ENCODE peak calls at places on chromosomes 4 and X, in nine cellular contexts. One of them, this sample, is unnamed. For H3K27me3, the result is how much of the 10 kb centered on the place peaks cover.

GRCh38 chr4:55218041-55218440 is 92.6 kb upstream of the KDR start:
- DNase-seq in pancreas: no peak
- DNase-seq in A673: no peak
- DNase-seq in sigmoid colon: no peak
- DNase-seq in uterus: no peak
- DNase-seq in heart right ventricle: no peak
- DNase-seq in suprapubic skin: no peak
- DNase-seq in HCT116: no peak
- DNase-seq in CD4-positive, alpha-beta T cell: no peak
- DNase-seq in this sample: no peak

GRCh38 chr4:16250665-16251365 is 24.5 kb upstream of the TAPT1 start:
- DNase-seq in suprapubic skin: no peak
- DNase-seq in CD4-positive, alpha-beta T cell: no peak
- DNase-seq in HCT116: no peak
- DNase-seq in uterus: no peak
- DNase-seq in sigmoid colon: no peak
- DNase-seq in A673: no peak
- DNase-seq in pancreas: no peak
- DNase-seq in heart right ventricle: no peak
- DNase-seq in this sample: no peak

GRCh38 chrX:46777971-46778810 is 19.3 kb upstream of the SLC9A7 start:
- DNase-seq in HCT116: no peak
- DNase-seq in sigmoid colon: no peak
- DNase-seq in suprapubic skin: no peak
- DNase-seq in A673: peak
- DNase-seq in heart right ventricle: no peak
- DNase-seq in pancreas: no peak
- DNase-seq in CD4-positive, alpha-beta T cell: no peak
- DNase-seq in uterus: no peak
- DNase-seq in this sample: no peak

GRCh38 chr4:121711263-121712000 is 14.7 kb upstream of the ANXA5 start:
- DNase-seq in heart right ventricle: peak
- DNase-seq in HCT116: peak
- DNase-seq in CD4-positive, alpha-beta T cell: no peak
- DNase-seq in A673: peak
- DNase-seq in pancreas: peak
- DNase-seq in suprapubic skin: peak
- DNase-seq in uterus: peak
- DNase-seq in sigmoid colon: peak
- DNase-seq in this sample: no peak

GRCh38 chr4:77695769-77696168 is 90.1 kb downstream of the CXCL13 start:
- DNase-seq in HCT116: peak
- DNase-seq in A673: no peak
- DNase-seq in pancreas: no peak
- DNase-seq in uterus: no peak
- DNase-seq in heart right ventricle: no peak
- DNase-seq in CD4-positive, alpha-beta T cell: no peak
- DNase-seq in sigmoid colon: no peak
- DNase-seq in suprapubic skin: no peak
- DNase-seq in this sample: no peak

GRCh38 chrX:149831473-149831872 is 49.5 kb upstream of the MAGEA8 start:
- DNase-seq in HCT116: no peak
- DNase-seq in heart right ventricle: no peak
- DNase-seq in pancreas: no peak
- DNase-seq in CD4-positive, alpha-beta T cell: no peak
- DNase-seq in sigmoid colon: no peak
- DNase-seq in A673: no peak
- DNase-seq in suprapubic skin: no peak
- DNase-seq in uterus: no peak
- DNase-seq in this sample: no peak

GRCh38 chr4:155342142-155342541 is 34.6 kb downstream of the MAP9 start:
- DNase-seq in HCT116: no peak
- DNase-seq in sigmoid colon: no peak
- DNase-seq in uterus: no peak
- DNase-seq in pancreas: no peak
- DNase-seq in heart right ventricle: no peak
- DNase-seq in suprapubic skin: no peak
- DNase-seq in A673: no peak
- DNase-seq in CD4-positive, alpha-beta T cell: no peak
- DNase-seq in this sample: no peak

GRCh38 chr4:69832326-69833030 is 27.5 kb downstream of the SULT1E1 start:
- DNase-seq in sigmoid colon: no peak
- DNase-seq in CD4-positive, alpha-beta T cell: no peak
- DNase-seq in suprapubic skin: no peak
- DNase-seq in A673: no peak
- DNase-seq in uterus: no peak
- DNase-seq in HCT116: no peak
- DNase-seq in pancreas: peak
- DNase-seq in heart right ventricle: no peak
- DNase-seq in this sample: no peak

GRCh38 chr4:99918656-99919055 is 24.4 kb upstream of the LAMTOR3 start:
- DNase-seq in heart right ventricle: no peak
- DNase-seq in uterus: no peak
- DNase-seq in HCT116: no peak
- DNase-seq in CD4-positive, alpha-beta T cell: no peak
- DNase-seq in suprapubic skin: no peak
- DNase-seq in A673: no peak
- DNase-seq in sigmoid colon: no peak
- DNase-seq in pancreas: no peak
- DNase-seq in this sample: no peak

GRCh38 chrX:14729058-14729457 is 143.8 kb downstream of the FANCB start:
- DNase-seq in pancreas: no peak
- DNase-seq in sigmoid colon: no peak
- DNase-seq in CD4-positive, alpha-beta T cell: no peak
- DNase-seq in heart right ventricle: no peak
- DNase-seq in A673: no peak
- DNase-seq in suprapubic skin: no peak
- DNase-seq in HCT116: no peak
- DNase-seq in uterus: no peak
- DNase-seq in this sample: no peak

GRCh38 chr4:39732728-39733127 is 34.8 kb downstream of the UBE2K start:
- DNase-seq in A673: peak
- DNase-seq in heart right ventricle: no peak
- DNase-seq in HCT116: no peak
- DNase-seq in CD4-positive, alpha-beta T cell: no peak
- DNase-seq in sigmoid colon: no peak
- DNase-seq in suprapubic skin: no peak
- DNase-seq in pancreas: no peak
- DNase-seq in uterus: no peak
- DNase-seq in this sample: no peak

GRCh38 chr4:76087007-76087769 is 12.7 kb downstream of the ART3 start:
- DNase-seq in HCT116: peak
- DNase-seq in sigmoid colon: no peak
- DNase-seq in suprapubic skin: no peak
- DNase-seq in heart right ventricle: peak
- DNase-seq in pancreas: peak
- DNase-seq in uterus: no peak
- DNase-seq in A673: peak
- DNase-seq in CD4-positive, alpha-beta T cell: no peak
- DNase-seq in this sample: no peak

GRCh38 chr4:7684294-7684693 is 249.6 kb upstream of the PSAPL1 start:
- DNase-seq in pancreas: no peak
- DNase-seq in CD4-positive, alpha-beta T cell: no peak
- DNase-seq in uterus: no peak
- DNase-seq in HCT116: no peak
- DNase-seq in heart right ventricle: no peak
- DNase-seq in A673: no peak
- DNase-seq in suprapubic skin: no peak
- DNase-seq in sigmoid colon: no peak
- DNase-seq in this sample: no peak

GRCh38 chrX:94942603-94943002 is 1268.6 kb downstream of the FAM133A start:
- DNase-seq in heart right ventricle: no peak
- DNase-seq in CD4-positive, alpha-beta T cell: no peak
- DNase-seq in suprapubic skin: no peak
- DNase-seq in sigmoid colon: no peak
- DNase-seq in pancreas: no peak
- DNase-seq in uterus: no peak
- DNase-seq in HCT116: no peak
- DNase-seq in A673: no peak
- DNase-seq in this sample: no peak

GRCh38 chr4:154807042-154807630 is 26.1 kb downstream of the RBM46 start:
- DNase-seq in A673: peak
- DNase-seq in CD4-positive, alpha-beta T cell: no peak
- DNase-seq in suprapubic skin: no peak
- DNase-seq in sigmoid colon: no peak
- DNase-seq in pancreas: no peak
- DNase-seq in heart right ventricle: no peak
- DNase-seq in HCT116: peak
- DNase-seq in uterus: no peak
- DNase-seq in this sample: no peak

GRCh38 chr4:125704726-125705125 is 390.0 kb downstream of the FAT4 start:
- DNase-seq in pancreas: no peak
- DNase-seq in sigmoid colon: no peak
- DNase-seq in HCT116: no peak
- DNase-seq in uterus: no peak
- DNase-seq in heart right ventricle: no peak
- DNase-seq in suprapubic skin: no peak
- DNase-seq in A673: peak
- DNase-seq in CD4-positive, alpha-beta T cell: no peak
- DNase-seq in this sample: no peak

GRCh38 chrX:46803140-46803539 is 33.7 kb upstream of the RP2 start:
- DNase-seq in CD4-positive, alpha-beta T cell: no peak
- DNase-seq in sigmoid colon: no peak
- DNase-seq in suprapubic skin: no peak
- DNase-seq in A673: peak
- DNase-seq in HCT116: no peak
- DNase-seq in heart right ventricle: no peak
- DNase-seq in uterus: no peak
- DNase-seq in pancreas: no peak
- DNase-seq in this sample: no peak

GRCh38 chrX:119228506-119229290 is 7.4 kb upstream of the PGRMC1 start:
- DNase-seq in A673: peak
- DNase-seq in heart right ventricle: no peak
- DNase-seq in sigmoid colon: no peak
- DNase-seq in CD4-positive, alpha-beta T cell: no peak
- DNase-seq in uterus: no peak
- DNase-seq in pancreas: no peak
- DNase-seq in suprapubic skin: no peak
- DNase-seq in HCT116: no peak
- DNase-seq in this sample: no peak

GRCh38 chr4:4855293-4856070 is 4.0 kb upstream of the MSX1 start:
- DNase-seq in suprapubic skin: no peak
- DNase-seq in CD4-positive, alpha-beta T cell: no peak
- DNase-seq in pancreas: no peak
- DNase-seq in heart right ventricle: no peak
- DNase-seq in sigmoid colon: no peak
- DNase-seq in HCT116: no peak
- DNase-seq in A673: no peak
- DNase-seq in uterus: no peak
- DNase-seq in this sample: no peak
- H3K27me3 ChIP-seq in suprapubic skin: half or more
- H3K27me3 ChIP-seq in CD4-positive, alpha-beta T cell: half or more
- H3K27me3 ChIP-seq in pancreas: under half
- H3K27me3 ChIP-seq in heart right ventricle: half or more
- H3K27me3 ChIP-seq in sigmoid colon: half or more
- H3K27me3 ChIP-seq in HCT116: under half
- H3K27me3 ChIP-seq in A673: under half
- H3K27me3 ChIP-seq in uterus: under half
- H3K27me3 ChIP-seq in this sample: half or more

DNA sequence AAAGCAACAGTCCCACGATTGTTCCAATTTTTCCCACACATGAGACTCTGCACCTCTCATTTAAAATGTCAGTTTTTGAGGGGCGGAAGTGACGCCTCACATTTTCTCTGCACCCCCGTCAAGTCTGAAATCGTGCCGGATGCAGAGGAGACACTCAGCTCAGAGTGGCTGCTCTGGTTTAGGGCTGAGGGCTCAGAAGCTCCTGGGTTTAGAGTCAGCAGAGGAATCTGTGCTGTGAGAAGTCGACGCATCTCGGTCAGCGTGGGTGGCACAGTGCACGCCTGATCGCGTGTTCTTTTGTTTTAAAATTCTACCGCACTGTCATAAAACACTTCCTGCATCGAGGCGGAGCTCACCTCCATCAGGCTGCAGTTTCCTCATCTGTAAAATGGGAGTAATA is 116.7 kb upstream of the ADRA2C start:
- DNase-seq in suprapubic skin: no peak
- DNase-seq in pancreas: no peak
- DNase-seq in heart right ventricle: no peak
- DNase-seq in sigmoid colon: no peak
- DNase-seq in A673: no peak
- DNase-seq in CD4-positive, alpha-beta T cell: no peak
- DNase-seq in HCT116: no peak
- DNase-seq in uterus: no peak
- DNase-seq in this sample: no peak
- H3K27ac ChIP-seq in suprapubic skin: no peak
- H3K27ac ChIP-seq in pancreas: no peak
- H3K27ac ChIP-seq in heart right ventricle: no peak
- H3K27ac ChIP-seq in sigmoid colon: no peak
- H3K27ac ChIP-seq in A673: no peak
- H3K27ac ChIP-seq in CD4-positive, alpha-beta T cell: no peak
- H3K27ac ChIP-seq in HCT116: no peak
- H3K27ac ChIP-seq in uterus: no peak
- H3K27ac ChIP-seq in this sample: no peak

GRCh38 chrX:16882702-16883486 is 12.7 kb upstream of the RBBP7 start:
- DNase-seq in heart right ventricle: peak
- DNase-seq in uterus: peak
- DNase-seq in sigmoid colon: peak
- DNase-seq in A673: peak
- DNase-seq in HCT116: peak
- DNase-seq in pancreas: peak
- DNase-seq in CD4-positive, alpha-beta T cell: peak
- DNase-seq in suprapubic skin: peak
- DNase-seq in this sample: peak
- H3K27me3 ChIP-seq in heart right ventricle: under half
- H3K27me3 ChIP-seq in uterus: under half
- H3K27me3 ChIP-seq in sigmoid colon: under half
- H3K27me3 ChIP-seq in A673: under half
- H3K27me3 ChIP-seq in HCT116: under half
- H3K27me3 ChIP-seq in pancreas: under half
- H3K27me3 ChIP-seq in CD4-positive, alpha-beta T cell: under half
- H3K27me3 ChIP-seq in suprapubic skin: under half
- H3K27me3 ChIP-seq in this sample: under half

GRCh38 chrX:140817943-140818342 is 108.4 kb downstream of the LINC00632 start:
- DNase-seq in suprapubic skin: no peak
- DNase-seq in pancreas: no peak
- DNase-seq in A673: peak
- DNase-seq in uterus: no peak
- DNase-seq in sigmoid colon: no peak
- DNase-seq in CD4-positive, alpha-beta T cell: no peak
- DNase-seq in HCT116: no peak
- DNase-seq in heart right ventricle: no peak
- DNase-seq in this sample: no peak
- H3K27ac ChIP-seq in suprapubic skin: no peak
- H3K27ac ChIP-seq in pancreas: no peak
- H3K27ac ChIP-seq in A673: no peak
- H3K27ac ChIP-seq in uterus: no peak
- H3K27ac ChIP-seq in sigmoid colon: no peak
- H3K27ac ChIP-seq in CD4-positive, alpha-beta T cell: no peak
- H3K27ac ChIP-seq in HCT116: no peak
- H3K27ac ChIP-seq in heart right ventricle: no peak
- H3K27ac ChIP-seq in this sample: no peak

GRCh38 chr4:146639414-146639814 is 721 bp downstream of the POU4F2 start:
- DNase-seq in A673: no peak
- DNase-seq in heart right ventricle: no peak
- DNase-seq in sigmoid colon: no peak
- DNase-seq in pancreas: no peak
- DNase-seq in suprapubic skin: no peak
- DNase-seq in CD4-positive, alpha-beta T cell: no peak
- DNase-seq in uterus: no peak
- DNase-seq in HCT116: no peak
- DNase-seq in this sample: no peak
- H3K27me3 ChIP-seq in A673: under half
- H3K27me3 ChIP-seq in heart right ventricle: half or more
- H3K27me3 ChIP-seq in sigmoid colon: half or more
- H3K27me3 ChIP-seq in pancreas: under half
- H3K27me3 ChIP-seq in suprapubic skin: half or more
- H3K27me3 ChIP-seq in CD4-positive, alpha-beta T cell: half or more
- H3K27me3 ChIP-seq in uterus: under half
- H3K27me3 ChIP-seq in HCT116: under half
- H3K27me3 ChIP-seq in this sample: under half